ENCODE peak calls at places on chromosomes 13 and 19, in seven cellular contexts. D is neural crest cell; X is activated CD4-positive, alpha-beta T cell treated with anti-CD3 and anti-CD28 coated beads, Interleukin-2, amount 50 U/mL, for 48 hours; P is T47D; N is tibial nerve; Q is left ventricle myocardium superior; G is thoracic aorta. A is an unnamed sample.

GRCh38 chr13:110715395-110716234 is 2.1 kb downstream of the ING1 start:
- DNase-seq in D (peak; percentile 88), X (peak; percentile 95), P (peak; percentile 88), N (peak; percentile 96), Q (peak; percentile 98), G (peak; percentile 98), A (peak; percentile 99)

GRCh38 chr13:32267836-32268439 is 47.2 kb downstream of the ZAR1L start:
- DNase-seq in D (no peak), X (peak; percentile 67), P (peak; percentile 12), N (no peak), Q (no peak), G (no peak), A (no peak)

GRCh38 chr13:33183431-33184130 is 102.0 kb downstream of the STARD13 start:
- DNase-seq in D (no peak), X (no peak), P (no peak), N (no peak), Q (no peak), G (no peak), A (no peak)

GRCh38 chr13:114002009-114002544 is 28.2 kb upstream of the C13orf46 start:
- DNase-seq in D (no peak), X (no peak), P (no peak), N (no peak), Q (peak; percentile 33), G (no peak), A (no peak)

GRCh38 chr13:114079601-114080536 is 52.6 kb downstream of the RASA3 start:
- DNase-seq in D (no peak), X (no peak), P (no peak), N (peak; percentile 10), Q (peak; percentile 35), G (no peak), A (peak; percentile 81)

GRCh38 chr19:55034751-55035150 is 3.3 kb downstream of the GP6 start:
- DNase-seq in D (no peak), X (no peak), P (no peak), N (no peak), Q (no peak), G (no peak), A (no peak)

GRCh38 chr13:21000647-21001046 is 60.7 kb downstream of the LATS2 start:
- DNase-seq in D (no peak), X (no peak), P (no peak), N (no peak), Q (no peak), G (no peak), A (no peak)

GRCh38 chr19:33815410-33816340 is 19.0 kb downstream of the KCTD15 start:
- DNase-seq in D (no peak), X (no peak), P (no peak), N (no peak), Q (no peak), G (no peak), A (peak; percentile 80)

GRCh38 chr13:75830842-75831241 is 194.7 kb downstream of the LMO7 start:
- DNase-seq in D (no peak), X (no peak), P (no peak), N (no peak), Q (no peak), G (no peak), A (no peak)

A was measured in lower leg skin.